ENCODE peak calls at places on chromosome 18, in seven cellular contexts. W is cardiac fibroblast, I is AG08396, P is left colon, O is GM23338, Z is GM12878, T is HT1080. L is an unnamed sample.

GRCh38 chr18:54672846-54673475 is 81.9 kb downstream of the DYNAP start:
- DNase-seq in W (peak; percentile 3), I (no peak), P (peak; percentile 44), O (no peak), Z (no peak), T (peak; percentile 13), L (no peak)

GRCh38 chr18:50410894-50411293 is 36.0 kb downstream of the SKA1 start:
- DNase-seq in W (peak; percentile 73), I (peak; percentile 66), P (no peak), O (no peak), Z (no peak), T (no peak), L (peak; percentile 88)

GRCh38 chr18:71902482-71902881 is 641.7 kb downstream of the CBLN2 start:
- DNase-seq in W (no peak), I (no peak), P (no peak), O (no peak), Z (no peak), T (no peak), L (no peak)

GRCh38 chr18:45197526-45197970 is 417.7 kb upstream of the SLC14A2 start:
- DNase-seq in W (peak; percentile 69), I (no peak), P (no peak), O (peak; percentile 2), Z (peak; percentile 88), T (peak; percentile 99), L (no peak)

GRCh38 chr18:3604626-3605408 is 154.8 kb downstream of the TGIF1 start:
- DNase-seq in W (peak; percentile 98), I (no peak), P (no peak), O (peak; percentile 54), Z (peak; percentile 80), T (peak; percentile 95), L (peak; percentile 97)

GRCh38 chr18:25189391-25190185 is 162.4 kb downstream of the ZNF521 start:
- DNase-seq in W (no peak), I (no peak), P (no peak), O (no peak), Z (no peak), T (no peak), L (no peak)

GRCh38 chr18:57943723-57944122 is 100.3 kb upstream of the NEDD4L start:
- DNase-seq in W (no peak), I (no peak), P (no peak), O (no peak), Z (no peak), T (peak; percentile 66), L (peak; percentile 27)

GRCh38 chr18:9321017-9321452 is 13.5 kb upstream of the TWSG1 start:
- DNase-seq in W (peak; percentile 77), I (peak; percentile 29), P (no peak), O (no peak), Z (no peak), T (peak; percentile 19), L (peak; percentile 94)

GRCh38 chr18:21183670-21184069 is 58.4 kb upstream of the GREB1L start:
- DNase-seq in W (no peak), I (no peak), P (no peak), O (no peak), Z (no peak), T (peak; percentile 34), L (no peak)

GRCh38 chr18:78558101-78558810 is 421.4 kb upstream of the SALL3 start:
- DNase-seq in W (no peak), I (no peak), P (no peak), O (no peak), Z (no peak), T (no peak), L (no peak)

GRCh38 chr18:48826271-48826670 is 124.5 kb downstream of the SMAD7 start:
- DNase-seq in W (no peak), I (no peak), P (no peak), O (no peak), Z (no peak), T (no peak), L (no peak)

GRCh38 chr18:71327443-71328120 is 1038.7 kb downstream of the SOCS6 start:
- DNase-seq in W (no peak), I (no peak), P (no peak), O (no peak), Z (no peak), T (no peak), L (no peak)

GRCh38 chr18:2337552-2338141 is 233.7 kb downstream of the METTL4 start:
- DNase-seq in W (peak; percentile 18), I (peak; percentile 14), P (peak; percentile 51), O (peak; percentile 74), Z (no peak), T (peak; percentile 8), L (peak; percentile 7)

GRCh38 chr18:3960142-3960541 is 495.0 kb downstream of the DLGAP1 start:
- DNase-seq in W (no peak), I (no peak), P (no peak), O (peak; percentile 12), Z (no peak), T (no peak), L (no peak)

GRCh38 chr18:45670281-45670962 is 53.6 kb upstream of the SLC14A1 start:
- DNase-seq in W (peak; percentile 84), I (peak; percentile 60), P (no peak), O (no peak), Z (no peak), T (peak; percentile 37), L (peak; percentile 77)

GRCh38 chr18:27695509-27695908 is 481.4 kb downstream of the CDH2 start:
- DNase-seq in W (no peak), I (no peak), P (no peak), O (no peak), Z (no peak), T (peak; percentile 10), L (peak; percentile 40)

GRCh38 chr18:60067426-60068210 is 167.8 kb downstream of the PMAIP1 start:
- DNase-seq in W (no peak), I (no peak), P (no peak), O (peak; percentile 17), Z (no peak), T (no peak), L (no peak)

GRCh38 chr18:51614033-51614432 is 416.6 kb upstream of the MEX3C start:
- DNase-seq in W (peak; percentile 94), I (no peak), P (no peak), O (no peak), Z (no peak), T (peak; percentile 98), L (peak; percentile 90)

GRCh38 chr18:23716516-23716915 is 27.3 kb downstream of the LAMA3 start:
- DNase-seq in W (peak; percentile 79), I (peak; percentile 70), P (no peak), O (peak; percentile 43), Z (no peak), T (no peak), L (peak; percentile 94)

GRCh38 chr18:3451989-3452749 is 2.2 kb downstream of the TGIF1 start:
- DNase-seq in W (peak; percentile 83), I (no peak), P (peak; percentile 85), O (peak; percentile 54), Z (no peak), T (peak; percentile 51), L (peak; percentile 59)

GRCh38 chr18:460302-460701 is 40.2 kb downstream of the COLEC12 start:
- DNase-seq in W (no peak), I (no peak), P (no peak), O (no peak), Z (no peak), T (no peak), L (no peak)

GRCh38 chr18:7370812-7371211 is 139.9 kb downstream of the LRRC30 start:
- DNase-seq in W (peak; percentile 41), I (no peak), P (no peak), O (no peak), Z (no peak), T (no peak), L (no peak)

GRCh38 chr18:23827681-23828080 is 138.4 kb downstream of the LAMA3 start:
- DNase-seq in W (no peak), I (no peak), P (no peak), O (no peak), Z (no peak), T (no peak), L (no peak)

GRCh38 chr18:8526316-8526715 is 82.9 kb upstream of the RAB12 start:
- DNase-seq in W (no peak), I (no peak), P (no peak), O (no peak), Z (no peak), T (peak; percentile 33), L (no peak)

GRCh38 chr18:2304378-2305175 is 266.7 kb downstream of the METTL4 start:
- DNase-seq in W (peak; percentile 51), I (no peak), P (no peak), O (no peak), Z (no peak), T (peak; percentile 40), L (peak; percentile 77)

GRCh38 chr18:8142131-8142711 is 467.0 kb upstream of the RAB12 start:
- DNase-seq in W (peak; percentile 78), I (no peak), P (no peak), O (no peak), Z (no peak), T (peak; percentile 73), L (peak; percentile 33)

GRCh38 chr18:27355308-27355707 is 170.2 kb upstream of the CHST9 start:
- DNase-seq in W (no peak), I (no peak), P (no peak), O (no peak), Z (no peak), T (no peak), L (no peak)

GRCh38 chr18:54480616-54481015 is 110.4 kb upstream of the DYNAP start:
- DNase-seq in W (no peak), I (no peak), P (no peak), O (no peak), Z (no peak), T (no peak), L (no peak)